ENCODE peak calls at places on chromosomes 7 and 10, in seven cellular contexts. F, C, X, M, J, V and P are unnamed samples.

GRCh38 chr7:102425639-102426267 is 7.6 kb upstream of the ORAI2 start:
- DNase-seq in C (no peak), F (peak), M (no peak), J (no peak), V (no peak), X (peak), P (no peak)

GRCh38 chr7:92058040-92058439 is 76.2 kb downstream of the CYP51A1 start:
- DNase-seq in V (no peak), C (no peak), F (peak), J (no peak), X (no peak), M (no peak), P (no peak)

GRCh38 chr10:1197384-1197783 is 141.2 kb downstream of the WDR37 start:
- DNase-seq in J (no peak), V (no peak), F (no peak), C (no peak), M (no peak), X (no peak), P (no peak)

GRCh38 chr10:97024181-97025073 is 161.3 kb downstream of the SLIT1 start:
- DNase-seq in J (no peak), C (no peak), M (no peak), X (no peak), V (no peak), F (peak), P (no peak)

GRCh38 chr10:9302142-9302746 is 1247.8 kb downstream of the GATA3 start:
- DNase-seq in J (peak), F (no peak), C (peak), V (peak), X (no peak), M (no peak), P (peak)

GRCh38 chr7:44673324-44673723 is 66.9 kb downstream of the OGDH start:
- DNase-seq in F (no peak), M (no peak), J (no peak), X (no peak), C (no peak), V (no peak), P (no peak)

GRCh38 chr10:73878365-73878764 is 4.0 kb upstream of the CAMK2G start:
- DNase-seq in J (no peak), F (no peak), M (no peak), V (no peak), X (no peak), C (no peak), P (no peak)

GRCh38 chr7:17369686-17370426 is 71.4 kb downstream of the AHR start:
- DNase-seq in V (no peak), M (no peak), J (no peak), X (no peak), F (no peak), C (peak), P (no peak)

GRCh38 chr10:71087622-71088021 is 124.7 kb upstream of the UNC5B start:
- DNase-seq in X (no peak), J (peak), C (no peak), F (no peak), M (peak), V (no peak), P (peak)

GRCh38 chr7:139471740-139472353 is 11.6 kb downstream of the KLRG2 start:
- DNase-seq in X (no peak), V (no peak), M (no peak), J (no peak), F (no peak), C (peak), P (no peak)
- TF ChIP-seq SP1 in X (no peak), V (no peak), M (no peak), J (peak), F (no peak), C (no peak), P (no peak)

GRCh38 chr10:21184216-21184615 is 287.1 kb upstream of the NEBL start:
- DNase-seq in C (no peak), X (no peak), M (no peak), V (no peak), J (no peak), F (no peak), P (no peak)
- TF ChIP-seq SP1 in C (no peak), X (no peak), M (no peak), V (no peak), J (no peak), F (no peak), P (no peak)

GRCh38 chr10:125022671-125023070 is 80.7 kb downstream of the ZRANB1 start:
- DNase-seq in J (no peak), F (no peak), X (no peak), C (no peak), V (no peak), M (no peak), P (no peak)

GRCh38 chr10:125020871-125021270 is 78.9 kb downstream of the ZRANB1 start:
- DNase-seq in X (no peak), F (no peak), C (no peak), V (no peak), J (no peak), M (no peak), P (no peak)

GRCh38 chr10:125020386-125020785 is 78.5 kb downstream of the ZRANB1 start:
- DNase-seq in F (no peak), V (no peak), J (no peak), X (no peak), M (no peak), C (no peak), P (no peak)

GRCh38 chr10:125023269-125023668 is 81.3 kb downstream of the ZRANB1 start:
- DNase-seq in V (no peak), C (peak), J (no peak), F (no peak), X (no peak), M (no peak), P (peak)

GRCh38 chr10:125021686-125022374 is 79.9 kb downstream of the ZRANB1 start:
- DNase-seq in C (no peak), M (no peak), X (no peak), V (no peak), F (no peak), J (no peak), P (no peak)
- TF ChIP-seq SP1 in C (no peak), M (no peak), X (no peak), V (no peak), F (no peak), J (no peak), P (no peak)

DNA sequence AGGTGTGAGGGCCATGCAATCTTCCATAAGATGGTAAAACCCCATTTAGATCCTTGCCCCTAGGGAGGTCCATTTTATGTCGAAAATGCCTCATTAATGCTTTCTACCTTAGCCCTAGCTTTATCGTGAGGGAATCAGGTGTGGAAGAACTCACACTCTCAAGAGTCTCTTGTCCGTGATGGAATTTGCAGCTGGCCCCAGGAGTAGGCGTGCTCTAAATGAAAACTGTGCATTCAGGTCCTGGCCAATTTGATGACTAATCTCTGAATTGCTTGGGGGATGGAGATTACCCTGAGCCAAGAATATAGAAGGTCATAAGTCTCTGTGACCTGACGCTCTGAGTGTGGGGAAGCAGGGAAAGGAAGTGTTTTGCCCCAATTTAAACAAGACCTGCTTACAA is 6.6 kb downstream of the C10orf90 start:
- DNase-seq in J (no peak), V (no peak), F (no peak), C (no peak), X (no peak), M (no peak), P (no peak)
- TF ChIP-seq SP1 in J (no peak), V (no peak), F (no peak), C (no peak), X (no peak), M (no peak), P (no peak)

GRCh38 chr7:41693150-41693997 is 9.5 kb downstream of the INHBA start:
- DNase-seq in X (no peak), J (no peak), M (no peak), F (no peak), C (no peak), V (no peak), P (no peak)
- TF ChIP-seq SP1 in X (no peak), J (no peak), M (no peak), F (no peak), C (no peak), V (no peak), P (no peak)

DNA sequence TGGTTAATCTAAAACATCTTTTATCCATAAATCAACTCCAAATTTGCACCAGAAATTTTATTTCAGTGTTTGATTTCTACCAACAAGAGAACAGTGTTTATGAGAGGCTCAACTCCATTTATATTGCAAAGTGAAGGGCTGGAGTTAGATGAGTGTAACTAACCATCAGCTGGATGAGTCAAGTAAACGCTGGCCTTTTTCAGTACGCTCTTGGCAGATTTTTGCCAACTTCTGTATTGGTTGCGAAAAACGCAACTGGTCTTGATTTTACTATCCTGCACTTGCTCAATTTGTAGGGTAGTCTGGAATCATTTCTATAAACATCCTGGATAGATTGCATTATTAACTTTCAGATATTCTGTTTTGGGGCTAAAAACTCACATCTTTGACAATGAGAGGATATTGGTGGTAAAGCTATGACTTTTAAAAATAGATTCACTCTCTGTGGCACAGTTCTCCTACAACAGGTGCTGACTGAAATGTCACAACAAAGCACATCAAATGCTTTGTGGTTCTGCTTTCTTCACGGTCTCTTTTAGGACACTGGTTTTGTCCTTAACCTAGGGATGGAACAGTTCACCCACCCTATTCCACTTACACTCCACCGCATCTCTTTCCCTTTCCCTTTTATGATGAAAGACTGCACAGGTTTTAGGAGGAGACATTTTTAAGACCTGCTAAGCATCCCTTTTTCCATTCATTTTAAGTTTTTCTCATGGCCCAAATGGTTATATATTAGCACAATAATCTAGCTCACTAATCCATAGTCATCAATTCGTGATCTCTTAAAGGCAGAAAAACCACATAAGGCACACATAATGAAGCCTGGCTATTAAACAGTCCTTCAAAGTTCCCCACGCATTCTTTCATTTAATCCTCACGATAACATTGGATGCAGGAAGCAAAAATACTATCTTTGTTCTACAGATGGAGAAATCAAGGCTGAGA is 12.8 kb downstream of the CACNA2D1 start:
- DNase-seq in M (no peak), C (no peak), F (no peak), X (no peak), J (no peak), V (no peak), P (no peak)
- TF ChIP-seq SP1 in M (no peak), C (no peak), F (no peak), X (no peak), J (no peak), V (no peak), P (no peak)

GRCh38 chr10:125634606-125635005 is 48.4 kb downstream of the TEX36 start:
- DNase-seq in F (no peak), C (no peak), M (no peak), J (no peak), V (no peak), X (no peak), P (no peak)

GRCh38 chr10:125631806-125632205 is 51.2 kb downstream of the TEX36 start:
- DNase-seq in F (no peak), C (no peak), V (no peak), M (no peak), J (no peak), X (no peak), P (no peak)

GRCh38 chr10:125629758-125630376 is 53.1 kb downstream of the TEX36 start:
- DNase-seq in X (no peak), C (peak), F (no peak), J (peak), M (no peak), V (peak), P (peak)

GRCh38 chr10:125637496-125637895 is 45.5 kb downstream of the TEX36 start:
- DNase-seq in J (no peak), M (no peak), V (no peak), C (no peak), F (no peak), X (no peak), P (no peak)

DNA sequence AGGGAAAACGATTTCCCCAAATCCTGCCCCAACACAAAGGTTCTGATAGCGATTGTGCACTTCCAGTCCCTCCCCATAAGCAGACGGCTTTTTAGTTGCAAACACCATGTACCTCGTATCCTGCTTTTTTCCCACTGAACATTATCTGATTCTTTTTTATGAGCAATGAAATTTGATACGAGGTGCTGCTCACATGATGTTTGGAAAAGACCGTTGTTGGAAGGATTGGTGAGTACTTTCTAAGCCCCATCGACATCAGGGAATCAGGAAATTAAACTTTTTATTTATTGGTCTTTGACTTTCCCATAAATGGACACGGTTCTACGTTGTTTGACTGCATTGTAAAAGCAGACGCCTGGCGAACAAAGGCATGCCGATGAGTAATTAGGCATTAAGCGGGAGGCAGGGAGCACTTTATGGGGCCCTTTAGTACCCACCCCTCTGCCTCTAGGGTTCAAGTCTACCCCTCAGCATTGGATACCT is 49.4 kb downstream of the TEX36 start:
- DNase-seq in F (no peak), J (no peak), M (no peak), V (peak), C (no peak), X (no peak), P (peak)
- TF ChIP-seq SP1 in F (no peak), J (no peak), M (no peak), V (no peak), C (no peak), X (no peak), P (no peak)

DNA sequence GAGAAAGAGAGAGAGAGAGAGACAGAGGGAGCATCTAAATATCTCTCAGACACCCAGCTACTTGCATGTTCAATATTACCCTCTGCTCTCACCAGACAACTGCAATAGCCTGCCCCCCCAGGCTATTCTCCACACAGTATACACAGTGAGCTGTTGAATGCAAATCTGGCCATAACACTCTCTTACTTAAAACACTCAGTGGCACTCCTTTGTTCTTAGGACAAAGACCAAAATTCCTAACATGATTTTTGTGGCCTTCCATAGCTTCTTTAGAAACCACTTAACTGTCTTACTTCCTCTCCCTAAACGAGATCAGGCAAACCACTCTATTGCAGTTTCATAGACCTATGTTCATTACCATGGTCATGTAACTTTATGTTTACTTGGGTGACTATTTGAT is 903.6 kb upstream of the AUTS2 start:
- DNase-seq in J (no peak), M (no peak), C (no peak), V (no peak), F (no peak), X (no peak), P (no peak)
- TF ChIP-seq SP1 in J (no peak), M (no peak), C (no peak), V (no peak), F (no peak), X (no peak), P (no peak)